ENCODE peak calls at places on chromosomes 5 and 9, in eight cellular contexts. M is GM23338, G is MM.1S, U is PC-3, V is GM23248, X is HCT116, T is hepatocyte, C is SK-N-SH. A is an unnamed sample.

GRCh38 chr9:5453004-5453403 is 2.7 kb downstream of the CD274 start:
- DNase-seq in X (no peak), T (no peak), V (no peak), G (no peak), U (peak; percentile 25), C (no peak), M (no peak), A (no peak)

GRCh38 chr9:38263534-38263933 is 129.0 kb upstream of the ALDH1B1 start:
- DNase-seq in X (peak; percentile 7), V (peak; percentile 45), C (no peak), T (no peak), U (peak; percentile 52), M (peak; percentile 48), G (no peak), A (peak; percentile 26)

GRCh38 chr5:96339862-96340261 is 93.2 kb downstream of the PCSK1 start:
- DNase-seq in U (no peak), X (no peak), G (no peak), V (peak; percentile 42), M (no peak), T (no peak), C (no peak), A (no peak)

GRCh38 chr9:130331573-130331972 is 66.0 kb downstream of the HMCN2 start:
- DNase-seq in C (no peak), T (peak; percentile 47), G (no peak), V (peak; percentile 92), M (peak; percentile 40), U (no peak), X (no peak), A (no peak)

GRCh38 chr5:43802119-43802518 is 199.1 kb downstream of the NNT start:
- DNase-seq in G (no peak), X (no peak), U (no peak), C (no peak), T (no peak), M (no peak), V (peak; percentile 58), A (no peak)

GRCh38 chr5:7878381-7878873 is 9.5 kb downstream of the MTRR start:
- DNase-seq in G (no peak), C (no peak), T (no peak), V (peak; percentile 85), M (no peak), U (peak; percentile 93), X (no peak), A (no peak)

GRCh38 chr9:129145841-129146292 is 32.2 kb downstream of the IER5L start:
- DNase-seq in C (no peak), G (no peak), V (peak; percentile 79), U (no peak), X (no peak), T (peak; percentile 71), M (peak; percentile 84), A (no peak)

GRCh38 chr5:159817262-159818029 is 98.8 kb upstream of the ADRA1B start:
- DNase-seq in C (no peak), G (no peak), T (no peak), U (peak; percentile 26), V (peak; percentile 34), M (no peak), X (no peak), A (no peak)

GRCh38 chr5:77785229-77785628 is 9.1 kb upstream of the TBCA start:
- DNase-seq in U (no peak), V (no peak), G (no peak), T (no peak), X (no peak), C (no peak), M (no peak), A (no peak)

GRCh38 chr5:134432677-134433359 is 21.1 kb upstream of the CDKN2AIPNL start:
- DNase-seq in M (no peak), X (no peak), T (no peak), G (no peak), V (no peak), U (no peak), C (no peak), A (no peak)

GRCh38 chr5:155085282-155085990 is 71.9 kb downstream of the KIF4B start:
- DNase-seq in X (no peak), V (no peak), C (no peak), T (peak; percentile 24), U (peak; percentile 25), M (no peak), G (no peak), A (no peak)

GRCh38 chr5:171797563-171797962 is 11.9 kb downstream of the SMIM23 start:
- DNase-seq in G (no peak), U (no peak), V (no peak), X (no peak), T (no peak), C (no peak), M (no peak), A (no peak)

GRCh38 chr9:27532046-27532445 is 2.4 kb upstream of the MOB3B start:
- DNase-seq in C (no peak), U (no peak), M (no peak), T (no peak), X (no peak), V (no peak), G (no peak), A (no peak)

GRCh38 chr9:135010921-135011320 is 76.5 kb upstream of the OLFM1 start:
- DNase-seq in V (no peak), G (no peak), X (no peak), T (no peak), M (no peak), C (no peak), U (no peak), A (peak; percentile 17)

GRCh38 chr9:134699343-134699740 is 57.7 kb downstream of the COL5A1 start:
- DNase-seq in G (no peak), U (no peak), C (no peak), X (no peak), M (no peak), T (no peak), V (no peak), A (no peak)

GRCh38 chr5:170475269-170476000 is 28.4 kb upstream of the KCNIP1 start:
- DNase-seq in C (no peak), G (no peak), X (no peak), U (no peak), M (no peak), T (no peak), V (no peak), A (no peak)

GRCh38 chr5:108472237-108472636 is 90.3 kb upstream of the FBXL17 start:
- DNase-seq in T (peak; percentile 5), C (no peak), M (no peak), X (no peak), G (no peak), U (no peak), V (peak; percentile 39), A (no peak)

GRCh38 chr9:12794024-12794799 is 19.4 kb downstream of the LURAP1L start:
- DNase-seq in C (no peak), G (no peak), U (no peak), M (no peak), T (peak; percentile 24), V (peak; percentile 26), X (no peak), A (no peak)
- TF ChIP-seq EZH2phosphoT487 in C (no peak), G (no peak), U (no peak), M (no peak), T (no peak), V (no peak), X (no peak), A (no peak)

GRCh38 chr5:115661156-115661555 is 35.3 kb upstream of the TMED7 start:
- DNase-seq in C (no peak), X (no peak), G (no peak), T (no peak), U (no peak), V (no peak), M (no peak), A (no peak)

GRCh38 chr5:115671939-115672338 is 46.1 kb upstream of the TMED7 start:
- DNase-seq in X (no peak), T (no peak), V (no peak), G (no peak), C (no peak), U (no peak), M (no peak), A (no peak)

DNA sequence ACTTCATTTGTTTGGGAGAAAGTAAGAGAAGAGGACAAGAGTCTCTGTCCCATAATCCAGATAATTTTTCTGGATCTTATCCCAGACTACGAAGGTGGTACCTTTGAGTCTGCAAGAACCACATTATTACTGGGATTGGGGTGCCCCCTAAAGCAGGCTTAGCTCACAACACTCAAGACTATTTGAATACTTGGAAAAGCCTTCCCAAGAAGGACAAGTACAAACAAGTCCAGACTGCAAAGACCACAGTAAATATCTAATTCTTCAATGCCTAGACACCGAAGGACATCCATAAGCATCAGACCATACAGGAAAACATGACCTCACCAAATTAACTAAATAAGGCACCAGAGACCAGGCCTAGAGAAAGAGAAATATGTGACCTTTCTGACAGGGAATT is 40.2 kb upstream of the TMED7 start:
- DNase-seq in C (no peak), U (no peak), G (no peak), V (no peak), X (no peak), T (no peak), M (peak; percentile 8), A (no peak)
- H3K9me2 ChIP-seq in C (no peaks in the 10 kb centered on the region), U (no peaks in the 10 kb centered on the region), G (no peaks in the 10 kb centered on the region), V (no peaks in the 10 kb centered on the region), X (no peaks in the 10 kb centered on the region), T (no peaks in the 10 kb centered on the region), M (no peaks in the 10 kb centered on the region), A (no peaks in the 10 kb centered on the region)

DNA sequence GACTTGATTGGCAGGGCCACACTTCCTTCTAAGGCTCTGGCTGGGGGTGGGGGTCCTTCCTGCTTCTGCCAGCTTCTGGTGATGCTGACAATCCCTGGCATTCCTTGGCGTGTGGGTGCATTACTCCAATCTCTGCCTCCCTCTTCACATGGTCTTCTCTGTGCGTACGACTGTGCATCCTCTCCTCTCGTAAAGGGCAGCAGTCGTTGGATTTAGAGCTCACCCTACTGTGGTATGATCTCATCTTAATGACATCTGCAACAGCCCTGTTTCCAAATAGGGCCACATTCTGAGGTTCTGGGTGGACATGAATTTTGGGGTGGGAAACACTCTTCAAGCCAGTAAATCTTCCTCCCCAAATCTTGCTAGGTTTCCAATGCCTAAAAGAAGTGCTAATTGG is 36.8 kb downstream of the ROPN1L start:
- DNase-seq in C (no peak), G (no peak), T (no peak), M (no peak), U (peak; percentile 33), X (no peak), V (peak; percentile 27), A (no peak)
- H3K36me3 ChIP-seq in C (no peaks in the 10 kb centered on the region), G (no peaks in the 10 kb centered on the region), T (no peaks in the 10 kb centered on the region), M (no peaks in the 10 kb centered on the region), U (no peaks in the 10 kb centered on the region), X (no peaks in the 10 kb centered on the region), V (no peaks in the 10 kb centered on the region), A (no peaks in the 10 kb centered on the region)

GRCh38 chr9:114371343-114371985 is 16.3 kb downstream of the AKNA start:
- DNase-seq in V (no peak), G (no peak), C (no peak), T (no peak), M (no peak), X (no peak), U (no peak), A (no peak)

GRCh38 chr9:114372971-114373591 is 14.7 kb downstream of the AKNA start:
- DNase-seq in V (no peak), G (peak; percentile 92), M (no peak), U (no peak), X (no peak), C (no peak), T (no peak), A (peak; percentile 99)

GRCh38 chr9:114370251-114370984 is 17.4 kb downstream of the AKNA start:
- DNase-seq in M (peak; percentile 63), G (no peak), C (no peak), T (no peak), X (no peak), U (no peak), V (no peak), A (peak; percentile 67)

GRCh38 chr9:114370985-114371335 is 16.8 kb downstream of the AKNA start:
- DNase-seq in T (no peak), X (no peak), U (no peak), G (no peak), C (no peak), M (no peak), V (no peak), A (no peak)

GRCh38 chr9:114371986-114372917 is 15.5 kb downstream of the AKNA start:
- DNase-seq in T (no peak), M (no peak), V (peak; percentile 13), X (no peak), U (peak; percentile 76), G (peak; percentile 73), C (peak; percentile 77), A (peak; percentile 81)
- TF ChIP-seq EZH2phosphoT487 in T (no peak), M (no peak), V (no peak), X (no peak), U (no peak), G (no peak), C (no peak), A (no peak)